ENCODE peak calls at places on chromosome 22, in six cellular contexts. One of them, this sample, is unnamed.

GRCh38 chr22:43180670-43181069 is 6.3 kb downstream of the TTLL12 start:
- DNase-seq in adrenal gland: no peak
- DNase-seq in hepatocyte: no peak
- DNase-seq in colonic mucosa: no peak
- DNase-seq in aorta: peak; percentile 31
- DNase-seq in cardiac muscle cell: no peak
- DNase-seq in this sample: no peak

GRCh38 chr22:49255741-49256318 is 571.8 kb downstream of the BRD1 start:
- DNase-seq in aorta: no peak
- DNase-seq in colonic mucosa: no peak
- DNase-seq in adrenal gland: no peak
- DNase-seq in hepatocyte: no peak
- DNase-seq in cardiac muscle cell: no peak
- DNase-seq in this sample: peak; percentile 1

GRCh38 chr22:27378343-27378800 is 423.2 kb downstream of the MN1 start:
- DNase-seq in cardiac muscle cell: peak; percentile 44
- DNase-seq in hepatocyte: no peak
- DNase-seq in adrenal gland: no peak
- DNase-seq in aorta: no peak
- DNase-seq in colonic mucosa: no peak
- DNase-seq in this sample: peak; percentile 47

GRCh38 chr22:20807315-20807752 is 33.4 kb downstream of the SERPIND1 start:
- DNase-seq in aorta: no peak
- DNase-seq in colonic mucosa: no peak
- DNase-seq in cardiac muscle cell: peak; percentile 76
- DNase-seq in adrenal gland: peak; percentile 19
- DNase-seq in hepatocyte: peak; percentile 49
- DNase-seq in this sample: peak; percentile 33

GRCh38 chr22:40534379-40535188 is 101.9 kb downstream of the MRTFA start:
- DNase-seq in adrenal gland: no peak
- DNase-seq in aorta: no peak
- DNase-seq in hepatocyte: peak; percentile 15
- DNase-seq in colonic mucosa: no peak
- DNase-seq in cardiac muscle cell: peak; percentile 57
- DNase-seq in this sample: no peak

GRCh38 chr22:44894321-44894720 is 115.5 kb downstream of the PHF21B start:
- DNase-seq in colonic mucosa: no peak
- DNase-seq in cardiac muscle cell: no peak
- DNase-seq in hepatocyte: no peak
- DNase-seq in aorta: no peak
- DNase-seq in adrenal gland: no peak
- DNase-seq in this sample: no peak

GRCh38 chr22:20297414-20298109 is 22.3 kb downstream of the DGCR6L start:
- DNase-seq in colonic mucosa: no peak
- DNase-seq in cardiac muscle cell: no peak
- DNase-seq in adrenal gland: no peak
- DNase-seq in aorta: no peak
- DNase-seq in hepatocyte: no peak
- DNase-seq in this sample: no peak

GRCh38 chr22:39677967-39678366 is 107.4 kb downstream of the CACNA1I start:
- DNase-seq in cardiac muscle cell: no peak
- DNase-seq in adrenal gland: no peak
- DNase-seq in colonic mucosa: no peak
- DNase-seq in hepatocyte: no peak
- DNase-seq in aorta: no peak
- DNase-seq in this sample: no peak

GRCh38 chr22:27648074-27648473 is 153.5 kb downstream of the MN1 start:
- DNase-seq in adrenal gland: no peak
- DNase-seq in colonic mucosa: no peak
- DNase-seq in hepatocyte: no peak
- DNase-seq in cardiac muscle cell: no peak
- DNase-seq in aorta: no peak
- DNase-seq in this sample: no peak

GRCh38 chr22:26229910-26230309 is 60.6 kb downstream of the SEZ6L start:
- DNase-seq in aorta: no peak
- DNase-seq in adrenal gland: no peak
- DNase-seq in cardiac muscle cell: no peak
- DNase-seq in colonic mucosa: no peak
- DNase-seq in hepatocyte: no peak
- DNase-seq in this sample: no peak

GRCh38 chr22:21038405-21038804 is 6.0 kb upstream of the SLC7A4 start:
- DNase-seq in hepatocyte: no peak
- DNase-seq in adrenal gland: peak; percentile 55
- DNase-seq in colonic mucosa: no peak
- DNase-seq in aorta: no peak
- DNase-seq in cardiac muscle cell: peak; percentile 76
- DNase-seq in this sample: peak; percentile 78

GRCh38 chr22:27885977-27886842 is 32.8 kb downstream of the PITPNB start:
- DNase-seq in colonic mucosa: peak; percentile 52
- DNase-seq in adrenal gland: peak; percentile 61
- DNase-seq in aorta: no peak
- DNase-seq in cardiac muscle cell: peak; percentile 57
- DNase-seq in hepatocyte: peak; percentile 58
- DNase-seq in this sample: peak; percentile 34

GRCh38 chr22:22025320-22026156 is 43.0 kb upstream of the TOP3B start:
- DNase-seq in aorta: no peak
- DNase-seq in adrenal gland: no peak
- DNase-seq in hepatocyte: no peak
- DNase-seq in cardiac muscle cell: no peak
- DNase-seq in colonic mucosa: no peak
- DNase-seq in this sample: no peak

DNA sequence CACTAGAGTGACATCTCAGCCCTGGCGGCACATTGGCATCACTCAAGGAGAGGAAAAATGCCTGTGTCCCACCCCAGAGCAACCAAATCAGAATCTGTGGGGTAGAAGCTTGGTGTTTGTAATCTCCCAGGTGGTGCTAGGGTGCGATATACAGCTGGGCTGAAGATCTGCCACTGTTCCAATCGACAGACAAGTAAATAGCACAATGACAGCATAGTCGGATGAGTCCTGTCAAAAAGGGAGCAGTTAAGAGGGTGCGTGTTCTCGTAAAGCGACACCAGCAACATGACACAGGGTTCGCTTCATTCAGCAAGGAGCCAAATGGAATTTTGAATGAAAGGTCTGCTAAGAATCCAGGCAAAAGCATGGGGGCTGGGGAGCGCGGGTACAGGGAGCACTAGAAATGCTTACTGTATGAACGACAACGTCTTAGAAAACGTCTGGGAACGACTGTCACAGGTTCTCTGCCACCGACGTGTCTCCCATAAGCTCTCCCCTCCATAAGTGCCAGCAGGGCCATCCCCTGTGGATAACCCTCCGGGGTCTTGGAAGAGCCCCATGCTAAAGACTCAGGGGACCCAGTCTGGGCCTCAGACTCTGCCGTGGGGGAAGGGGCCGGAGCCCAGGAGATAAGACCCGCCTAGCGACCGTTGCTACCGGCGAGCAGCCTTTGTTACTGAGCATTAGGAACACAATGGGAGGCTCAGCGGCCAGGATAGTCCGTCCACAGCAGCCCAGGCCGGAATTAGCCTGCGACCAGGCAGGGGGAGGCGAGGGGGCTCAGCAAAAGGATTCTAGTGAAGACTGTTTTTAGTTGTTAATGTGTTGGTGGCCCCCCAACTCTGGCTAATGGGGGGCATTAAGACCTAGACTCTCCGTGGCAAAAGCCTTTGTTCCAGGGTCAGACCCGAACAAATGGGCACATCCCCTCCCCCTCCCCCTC is 20.8 kb downstream of the ADA2 start:
- DNase-seq in hepatocyte: peak; percentile 58
- DNase-seq in adrenal gland: peak; percentile 47
- DNase-seq in colonic mucosa: no peak
- DNase-seq in aorta: no peak
- DNase-seq in cardiac muscle cell: peak; percentile 59
- DNase-seq in this sample: no peak
- H3K27ac ChIP-seq in hepatocyte: peak overlapping the region; percentile 89
- H3K27ac ChIP-seq in adrenal gland: peak overlapping the region; percentile 45
- H3K27ac ChIP-seq in colonic mucosa: no peak overlapping the region
- H3K27ac ChIP-seq in aorta: no peak overlapping the region
- H3K27ac ChIP-seq in cardiac muscle cell: no peak overlapping the region
- H3K27ac ChIP-seq in this sample: no peak overlapping the region

GRCh38 chr22:23514317-23515038 is 65.6 kb downstream of the IGLL1 start:
- DNase-seq in adrenal gland: no peak
- DNase-seq in cardiac muscle cell: no peak
- DNase-seq in hepatocyte: no peak
- DNase-seq in aorta: no peak
- DNase-seq in colonic mucosa: no peak
- DNase-seq in this sample: no peak
- H3K4me1 ChIP-seq in adrenal gland: no peaks in the 10 kb centered on the region
- H3K4me1 ChIP-seq in cardiac muscle cell: peaks cover 5% of the 10 kb centered on the region
- H3K4me1 ChIP-seq in hepatocyte: peaks cover 8% of the 10 kb centered on the region
- H3K4me1 ChIP-seq in aorta: no peaks in the 10 kb centered on the region
- H3K4me1 ChIP-seq in colonic mucosa: no peaks in the 10 kb centered on the region
- H3K4me1 ChIP-seq in this sample: no peaks in the 10 kb centered on the region

GRCh38 chr22:37186997-37187522 is 987 bp downstream of the C1QTNF6 start:
- DNase-seq in adrenal gland: no peak
- DNase-seq in hepatocyte: no peak
- DNase-seq in colonic mucosa: no peak
- DNase-seq in aorta: peak; percentile 24
- DNase-seq in cardiac muscle cell: no peak
- DNase-seq in this sample: no peak
- H3K4me3 ChIP-seq in adrenal gland: no peak overlapping the region
- H3K4me3 ChIP-seq in hepatocyte: no peak overlapping the region
- H3K4me3 ChIP-seq in colonic mucosa: no peak overlapping the region
- H3K4me3 ChIP-seq in aorta: no peak overlapping the region
- H3K4me3 ChIP-seq in cardiac muscle cell: no peak overlapping the region
- H3K4me3 ChIP-seq in this sample: no peak overlapping the region

DNA sequence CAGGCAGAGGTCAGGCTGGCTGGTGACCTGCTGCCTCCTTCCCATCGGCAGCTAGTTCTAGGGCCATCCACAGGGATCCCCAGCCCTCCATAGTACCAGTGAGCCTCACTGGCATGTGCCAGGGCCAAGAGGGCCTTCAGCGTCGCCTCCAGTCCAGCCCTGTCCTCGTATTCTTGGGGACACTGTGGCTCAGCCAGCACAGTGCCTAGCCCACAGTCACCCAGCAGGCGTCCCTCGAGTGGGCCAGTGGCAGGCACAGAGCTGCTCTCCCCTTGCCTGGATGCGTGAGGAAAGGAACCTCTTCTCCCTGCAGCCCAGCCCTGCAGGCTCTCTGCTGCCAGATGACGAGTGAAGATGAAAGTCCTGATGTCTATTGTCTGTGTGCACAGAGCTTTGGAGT is 10.6 kb upstream of the SH3BP1 start:
- DNase-seq in hepatocyte: no peak
- DNase-seq in aorta: no peak
- DNase-seq in colonic mucosa: no peak
- DNase-seq in cardiac muscle cell: no peak
- DNase-seq in adrenal gland: no peak
- DNase-seq in this sample: no peak
- H3K27ac ChIP-seq in hepatocyte: no peak overlapping the region
- H3K27ac ChIP-seq in aorta: no peak overlapping the region
- H3K27ac ChIP-seq in colonic mucosa: no peak overlapping the region
- H3K27ac ChIP-seq in cardiac muscle cell: no peak overlapping the region
- H3K27ac ChIP-seq in adrenal gland: no peak overlapping the region
- H3K27ac ChIP-seq in this sample: no peak overlapping the region

GRCh38 chr22:46113910-46114517 is 36.3 kb upstream of the PPARA start:
- DNase-seq in aorta: no peak
- DNase-seq in adrenal gland: peak; percentile 66
- DNase-seq in colonic mucosa: no peak
- DNase-seq in hepatocyte: no peak
- DNase-seq in cardiac muscle cell: no peak
- DNase-seq in this sample: no peak

GRCh38 chr22:46113110-46113909 is 37.0 kb upstream of the PPARA start:
- DNase-seq in hepatocyte: no peak
- DNase-seq in adrenal gland: peak; percentile 49
- DNase-seq in aorta: no peak
- DNase-seq in colonic mucosa: no peak
- DNase-seq in cardiac muscle cell: no peak
- DNase-seq in this sample: no peak

GRCh38 chr22:46110215-46110614 is 40.1 kb upstream of the PPARA start:
- DNase-seq in cardiac muscle cell: no peak
- DNase-seq in hepatocyte: no peak
- DNase-seq in adrenal gland: peak; percentile 87
- DNase-seq in colonic mucosa: no peak
- DNase-seq in aorta: peak; percentile 70
- DNase-seq in this sample: no peak

GRCh38 chr22:46111645-46112306 is 38.5 kb upstream of the PPARA start:
- DNase-seq in cardiac muscle cell: no peak
- DNase-seq in hepatocyte: no peak
- DNase-seq in adrenal gland: peak; percentile 50
- DNase-seq in aorta: no peak
- DNase-seq in colonic mucosa: no peak
- DNase-seq in this sample: no peak

GRCh38 chr22:46112405-46112804 is 37.9 kb upstream of the PPARA start:
- DNase-seq in adrenal gland: no peak
- DNase-seq in hepatocyte: no peak
- DNase-seq in cardiac muscle cell: no peak
- DNase-seq in aorta: no peak
- DNase-seq in colonic mucosa: no peak
- DNase-seq in this sample: no peak
- H3K4me1 ChIP-seq in adrenal gland: peaks cover 55% of the 10 kb centered on the region
- H3K4me1 ChIP-seq in hepatocyte: peaks cover 3% of the 10 kb centered on the region
- H3K4me1 ChIP-seq in cardiac muscle cell: peaks cover 7% of the 10 kb centered on the region
- H3K4me1 ChIP-seq in aorta: no peaks in the 10 kb centered on the region
- H3K4me1 ChIP-seq in colonic mucosa: no peaks in the 10 kb centered on the region
- H3K4me1 ChIP-seq in this sample: peaks cover 10% of the 10 kb centered on the region

GRCh38 chr22:42134033-42135020 is 3.7 kb upstream of the CYP2D6 start:
- DNase-seq in aorta: no peak
- DNase-seq in adrenal gland: no peak
- DNase-seq in colonic mucosa: no peak
- DNase-seq in hepatocyte: no peak
- DNase-seq in cardiac muscle cell: no peak
- DNase-seq in this sample: no peak
- H3K4me3 ChIP-seq in aorta: no peak overlapping the region
- H3K4me3 ChIP-seq in adrenal gland: no peak overlapping the region
- H3K4me3 ChIP-seq in colonic mucosa: no peak overlapping the region
- H3K4me3 ChIP-seq in hepatocyte: no peak overlapping the region
- H3K4me3 ChIP-seq in cardiac muscle cell: no peak overlapping the region
- H3K4me3 ChIP-seq in this sample: no peak overlapping the region

GRCh38 chr22:35539487-35539886 is 1.1 kb upstream of the RASD2 start:
- DNase-seq in cardiac muscle cell: no peak
- DNase-seq in aorta: no peak
- DNase-seq in adrenal gland: no peak
- DNase-seq in colonic mucosa: no peak
- DNase-seq in hepatocyte: no peak
- DNase-seq in this sample: no peak
- H3K27ac ChIP-seq in cardiac muscle cell: no peak overlapping the region
- H3K27ac ChIP-seq in aorta: no peak overlapping the region
- H3K27ac ChIP-seq in adrenal gland: no peak overlapping the region
- H3K27ac ChIP-seq in colonic mucosa: no peak overlapping the region
- H3K27ac ChIP-seq in hepatocyte: no peak overlapping the region
- H3K27ac ChIP-seq in this sample: no peak overlapping the region

DNA sequence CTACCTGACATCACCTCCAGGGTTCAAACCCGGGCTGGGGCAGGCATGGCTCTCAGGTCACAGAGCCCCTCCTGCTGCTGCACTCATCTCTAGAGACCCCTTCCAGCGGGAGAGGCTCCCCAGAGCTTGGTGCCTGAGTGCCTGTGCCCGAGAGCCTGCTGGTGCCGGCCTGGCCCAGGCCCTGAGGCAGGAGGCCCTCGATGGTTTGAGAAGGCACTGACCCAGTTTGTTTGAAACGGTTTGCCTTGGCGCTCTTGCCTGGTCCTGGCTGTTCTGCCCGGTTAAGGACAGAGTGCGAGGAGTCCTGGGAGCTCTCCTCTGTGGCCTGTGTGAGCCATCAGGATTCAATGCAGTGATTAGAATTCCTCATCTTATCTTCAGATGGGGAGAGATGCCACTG is 88.9 kb downstream of the TBC1D22A start:
- DNase-seq in hepatocyte: no peak
- DNase-seq in aorta: no peak
- DNase-seq in adrenal gland: no peak
- DNase-seq in colonic mucosa: no peak
- DNase-seq in cardiac muscle cell: no peak
- DNase-seq in this sample: no peak
- H3K4me1 ChIP-seq in hepatocyte: no peaks in the 10 kb centered on the region
- H3K4me1 ChIP-seq in aorta: no peaks in the 10 kb centered on the region
- H3K4me1 ChIP-seq in adrenal gland: no peaks in the 10 kb centered on the region
- H3K4me1 ChIP-seq in colonic mucosa: no peaks in the 10 kb centered on the region
- H3K4me1 ChIP-seq in cardiac muscle cell: no peaks in the 10 kb centered on the region
- H3K4me1 ChIP-seq in this sample: no peaks in the 10 kb centered on the region